ENCODE peak calls at places on chromosomes 5 and 9, in five cellular contexts. One of them, this sample, is unnamed.

GRCh38 chr9:29778281-29778849 is 2205.1 kb upstream of the C9orf72 start:
- DNase-seq in effector memory CD4-positive, alpha-beta T cell: no peak
- DNase-seq in adrenal gland: no peak
- DNase-seq in upper lobe of right lung: no peak
- DNase-seq in cardiac muscle cell: no peak
- DNase-seq in this sample: no peak

GRCh38 chr9:128575469-128575868 is 23.1 kb downstream of the SPTAN1 start:
- DNase-seq in adrenal gland: no peak
- DNase-seq in effector memory CD4-positive, alpha-beta T cell: no peak
- DNase-seq in cardiac muscle cell: no peak
- DNase-seq in upper lobe of right lung: no peak
- DNase-seq in this sample: no peak

GRCh38 chr9:81560851-81561732 is 128.3 kb downstream of the TLE1 start:
- DNase-seq in cardiac muscle cell: peak
- DNase-seq in upper lobe of right lung: no peak
- DNase-seq in adrenal gland: no peak
- DNase-seq in effector memory CD4-positive, alpha-beta T cell: no peak
- DNase-seq in this sample: no peak

GRCh38 chr9:129231759-129232158 is 53.7 kb upstream of the IER5L start:
- DNase-seq in cardiac muscle cell: no peak
- DNase-seq in effector memory CD4-positive, alpha-beta T cell: no peak
- DNase-seq in adrenal gland: no peak
- DNase-seq in upper lobe of right lung: peak
- DNase-seq in this sample: no peak

GRCh38 chr9:89523948-89524347 is 26.0 kb upstream of the SEMA4D start:
- DNase-seq in adrenal gland: no peak
- DNase-seq in upper lobe of right lung: no peak
- DNase-seq in effector memory CD4-positive, alpha-beta T cell: peak
- DNase-seq in cardiac muscle cell: no peak
- DNase-seq in this sample: peak

GRCh38 chr9:131727795-131728545 is 11.9 kb downstream of the RAPGEF1 start:
- DNase-seq in upper lobe of right lung: no peak
- DNase-seq in adrenal gland: no peak
- DNase-seq in effector memory CD4-positive, alpha-beta T cell: no peak
- DNase-seq in cardiac muscle cell: no peak
- DNase-seq in this sample: no peak

GRCh38 chr5:171703116-171703515 is 82.5 kb upstream of the SMIM23 start:
- DNase-seq in effector memory CD4-positive, alpha-beta T cell: no peak
- DNase-seq in cardiac muscle cell: no peak
- DNase-seq in adrenal gland: no peak
- DNase-seq in upper lobe of right lung: no peak
- DNase-seq in this sample: no peak

GRCh38 chr5:150780816-150781221 is 2.3 kb downstream of the SMIM3 start:
- DNase-seq in upper lobe of right lung: no peak
- DNase-seq in adrenal gland: no peak
- DNase-seq in effector memory CD4-positive, alpha-beta T cell: no peak
- DNase-seq in cardiac muscle cell: peak
- DNase-seq in this sample: no peak

GRCh38 chr5:42640835-42641234 is 115.8 kb upstream of the CCDC152 start:
- DNase-seq in adrenal gland: no peak
- DNase-seq in cardiac muscle cell: no peak
- DNase-seq in effector memory CD4-positive, alpha-beta T cell: no peak
- DNase-seq in upper lobe of right lung: no peak
- DNase-seq in this sample: no peak

GRCh38 chr5:168106008-168106761 is 185.3 kb upstream of the WWC1 start:
- DNase-seq in adrenal gland: no peak
- DNase-seq in cardiac muscle cell: peak
- DNase-seq in upper lobe of right lung: no peak
- DNase-seq in effector memory CD4-positive, alpha-beta T cell: no peak
- DNase-seq in this sample: no peak

GRCh38 chr5:6545770-6546690 is 86.8 kb downstream of the NSUN2 start:
- DNase-seq in effector memory CD4-positive, alpha-beta T cell: no peak
- DNase-seq in cardiac muscle cell: no peak
- DNase-seq in adrenal gland: no peak
- DNase-seq in upper lobe of right lung: no peak
- DNase-seq in this sample: no peak

GRCh38 chr9:33453286-33453882 is 6.0 kb upstream of the AQP3 start:
- DNase-seq in cardiac muscle cell: no peak
- DNase-seq in adrenal gland: no peak
- DNase-seq in effector memory CD4-positive, alpha-beta T cell: no peak
- DNase-seq in upper lobe of right lung: no peak
- DNase-seq in this sample: no peak

GRCh38 chr9:69190866-69191672 is 17.0 kb downstream of the TJP2 start:
- DNase-seq in effector memory CD4-positive, alpha-beta T cell: no peak
- DNase-seq in cardiac muscle cell: no peak
- DNase-seq in adrenal gland: no peak
- DNase-seq in upper lobe of right lung: no peak
- DNase-seq in this sample: no peak
- H3K4me3 ChIP-seq in effector memory CD4-positive, alpha-beta T cell: no peak
- H3K4me3 ChIP-seq in cardiac muscle cell: no peak
- H3K4me3 ChIP-seq in adrenal gland: no peak
- H3K4me3 ChIP-seq in upper lobe of right lung: no peak
- H3K4me3 ChIP-seq in this sample: no peak

GRCh38 chr5:17241635-17242034 is 24.2 kb downstream of the BASP1 start:
- DNase-seq in upper lobe of right lung: no peak
- DNase-seq in adrenal gland: no peak
- DNase-seq in effector memory CD4-positive, alpha-beta T cell: no peak
- DNase-seq in cardiac muscle cell: no peak
- DNase-seq in this sample: no peak
- H3K27ac ChIP-seq in upper lobe of right lung: no peak
- H3K27ac ChIP-seq in adrenal gland: no peak
- H3K27ac ChIP-seq in effector memory CD4-positive, alpha-beta T cell: no peak
- H3K27ac ChIP-seq in cardiac muscle cell: no peak
- H3K27ac ChIP-seq in this sample: no peak

DNA sequence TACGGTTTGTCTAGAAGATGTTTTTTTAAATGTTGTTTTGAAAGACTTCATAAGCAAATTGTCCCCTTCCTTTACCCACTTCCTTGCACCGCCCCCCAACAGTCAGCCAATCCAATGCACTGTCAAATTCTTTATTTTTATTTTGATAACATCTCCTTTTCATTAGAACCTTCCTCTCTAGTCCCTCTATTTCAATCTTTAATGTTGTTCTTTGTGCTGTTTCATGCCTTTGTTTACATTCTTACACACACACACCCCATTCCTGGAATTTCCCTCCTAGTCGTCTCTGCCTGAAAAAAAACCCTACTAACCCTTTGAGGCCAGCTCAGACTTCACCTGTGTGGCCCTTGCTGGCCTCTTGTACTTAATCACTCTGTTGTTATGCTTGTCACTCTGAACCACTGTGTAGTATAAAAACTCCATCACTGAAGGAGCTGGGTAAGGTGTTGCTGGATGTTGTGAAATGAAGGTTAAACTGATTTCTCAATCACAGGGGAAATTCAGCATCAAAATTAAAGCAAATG is 133.4 kb downstream of the UGCG start:
- DNase-seq in cardiac muscle cell: no peak
- DNase-seq in upper lobe of right lung: no peak
- DNase-seq in adrenal gland: no peak
- DNase-seq in effector memory CD4-positive, alpha-beta T cell: no peak
- DNase-seq in this sample: peak
- H3K4me3 ChIP-seq in cardiac muscle cell: no peak
- H3K4me3 ChIP-seq in upper lobe of right lung: no peak
- H3K4me3 ChIP-seq in adrenal gland: no peak
- H3K4me3 ChIP-seq in effector memory CD4-positive, alpha-beta T cell: no peak
- H3K4me3 ChIP-seq in this sample: no peak

GRCh38 chr5:65823174-65823573 is 101.2 kb downstream of the NLN start:
- DNase-seq in adrenal gland: no peak
- DNase-seq in upper lobe of right lung: no peak
- DNase-seq in cardiac muscle cell: no peak
- DNase-seq in effector memory CD4-positive, alpha-beta T cell: no peak
- DNase-seq in this sample: no peak

GRCh38 chr5:65820373-65820772 is 98.4 kb downstream of the NLN start:
- DNase-seq in effector memory CD4-positive, alpha-beta T cell: no peak
- DNase-seq in adrenal gland: no peak
- DNase-seq in cardiac muscle cell: no peak
- DNase-seq in upper lobe of right lung: no peak
- DNase-seq in this sample: no peak

GRCh38 chr5:65821966-65822365 is 100.0 kb downstream of the NLN start:
- DNase-seq in cardiac muscle cell: no peak
- DNase-seq in effector memory CD4-positive, alpha-beta T cell: no peak
- DNase-seq in adrenal gland: no peak
- DNase-seq in upper lobe of right lung: no peak
- DNase-seq in this sample: no peak

GRCh38 chr5:65823820-65824445 is 101.9 kb downstream of the NLN start:
- DNase-seq in adrenal gland: no peak
- DNase-seq in cardiac muscle cell: no peak
- DNase-seq in effector memory CD4-positive, alpha-beta T cell: no peak
- DNase-seq in upper lobe of right lung: no peak
- DNase-seq in this sample: no peak

DNA sequence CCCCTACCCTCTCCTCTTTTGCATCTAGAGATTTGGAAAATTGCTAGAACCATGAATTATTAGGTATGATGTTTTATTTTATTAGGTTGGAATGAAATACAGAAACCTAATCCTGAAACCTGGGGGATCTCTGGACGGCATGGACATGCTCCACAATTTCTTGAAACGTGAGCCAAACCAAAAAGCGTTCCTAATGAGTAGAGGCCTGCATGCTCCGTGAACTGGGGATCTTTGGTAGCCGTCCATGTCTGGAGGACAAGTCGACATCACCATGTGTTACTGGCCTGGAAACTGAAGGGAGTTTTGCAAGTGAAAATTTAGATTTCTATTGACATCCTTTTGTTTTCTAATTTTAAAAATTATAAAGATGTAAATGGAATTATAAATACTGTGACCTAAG is 100.7 kb downstream of the NLN start:
- DNase-seq in adrenal gland: no peak
- DNase-seq in cardiac muscle cell: no peak
- DNase-seq in upper lobe of right lung: no peak
- DNase-seq in effector memory CD4-positive, alpha-beta T cell: no peak
- DNase-seq in this sample: no peak
- H3K27ac ChIP-seq in adrenal gland: no peak
- H3K27ac ChIP-seq in cardiac muscle cell: no peak
- H3K27ac ChIP-seq in upper lobe of right lung: no peak
- H3K27ac ChIP-seq in effector memory CD4-positive, alpha-beta T cell: no peak
- H3K27ac ChIP-seq in this sample: no peak

GRCh38 chr5:133469846-133470245 is 142.5 kb downstream of the FSTL4 start:
- DNase-seq in adrenal gland: no peak
- DNase-seq in cardiac muscle cell: no peak
- DNase-seq in upper lobe of right lung: no peak
- DNase-seq in effector memory CD4-positive, alpha-beta T cell: no peak
- DNase-seq in this sample: no peak

GRCh38 chr5:133467712-133468463 is 144.5 kb downstream of the FSTL4 start:
- DNase-seq in effector memory CD4-positive, alpha-beta T cell: no peak
- DNase-seq in adrenal gland: no peak
- DNase-seq in upper lobe of right lung: no peak
- DNase-seq in cardiac muscle cell: no peak
- DNase-seq in this sample: no peak

GRCh38 chr5:133466551-133467324 is 145.6 kb downstream of the FSTL4 start:
- DNase-seq in upper lobe of right lung: no peak
- DNase-seq in effector memory CD4-positive, alpha-beta T cell: no peak
- DNase-seq in adrenal gland: no peak
- DNase-seq in cardiac muscle cell: no peak
- DNase-seq in this sample: no peak

GRCh38 chr5:133469252-133469651 is 143.1 kb downstream of the FSTL4 start:
- DNase-seq in effector memory CD4-positive, alpha-beta T cell: no peak
- DNase-seq in upper lobe of right lung: no peak
- DNase-seq in adrenal gland: no peak
- DNase-seq in cardiac muscle cell: no peak
- DNase-seq in this sample: no peak

GRCh38 chr5:133467325-133467700 is 145.0 kb downstream of the FSTL4 start:
- DNase-seq in cardiac muscle cell: no peak
- DNase-seq in upper lobe of right lung: no peak
- DNase-seq in adrenal gland: no peak
- DNase-seq in effector memory CD4-positive, alpha-beta T cell: peak
- DNase-seq in this sample: peak
- H3K4me3 ChIP-seq in cardiac muscle cell: no peak
- H3K4me3 ChIP-seq in upper lobe of right lung: no peak
- H3K4me3 ChIP-seq in adrenal gland: no peak
- H3K4me3 ChIP-seq in effector memory CD4-positive, alpha-beta T cell: no peak
- H3K4me3 ChIP-seq in this sample: no peak

DNA sequence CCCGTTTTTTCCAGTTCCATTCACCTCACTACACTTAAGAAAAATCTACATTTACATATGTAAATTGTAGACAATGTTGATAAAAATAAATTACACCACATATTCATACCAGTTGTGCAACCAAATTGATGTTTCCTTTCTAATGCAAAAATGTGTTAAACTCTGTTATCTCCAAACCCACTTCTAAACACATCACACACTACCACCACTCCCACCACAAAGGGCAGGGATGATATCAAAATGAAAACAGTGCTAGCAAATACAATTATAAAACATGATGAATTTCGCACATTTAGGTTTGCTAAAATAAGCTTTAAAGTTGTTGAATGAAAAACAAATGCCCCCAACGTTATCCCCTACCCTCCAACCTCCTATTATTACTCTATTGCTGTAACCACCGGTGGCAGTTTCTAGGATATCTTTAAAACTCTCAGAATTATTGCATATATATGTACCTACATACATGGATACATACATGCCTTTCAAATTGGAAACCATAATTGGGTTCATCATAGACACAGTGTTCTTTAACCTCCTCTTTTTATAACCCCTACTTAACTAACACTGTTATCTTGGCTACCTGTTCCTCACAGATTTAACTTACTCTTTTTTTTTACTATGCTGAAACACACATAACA is 21.4 kb downstream of the SERINC5 start:
- DNase-seq in adrenal gland: no peak
- DNase-seq in cardiac muscle cell: no peak
- DNase-seq in upper lobe of right lung: no peak
- DNase-seq in effector memory CD4-positive, alpha-beta T cell: no peak
- DNase-seq in this sample: no peak
- H3K27ac ChIP-seq in adrenal gland: no peak
- H3K27ac ChIP-seq in cardiac muscle cell: no peak
- H3K27ac ChIP-seq in upper lobe of right lung: no peak
- H3K27ac ChIP-seq in effector memory CD4-positive, alpha-beta T cell: no peak
- H3K27ac ChIP-seq in this sample: no peak

DNA sequence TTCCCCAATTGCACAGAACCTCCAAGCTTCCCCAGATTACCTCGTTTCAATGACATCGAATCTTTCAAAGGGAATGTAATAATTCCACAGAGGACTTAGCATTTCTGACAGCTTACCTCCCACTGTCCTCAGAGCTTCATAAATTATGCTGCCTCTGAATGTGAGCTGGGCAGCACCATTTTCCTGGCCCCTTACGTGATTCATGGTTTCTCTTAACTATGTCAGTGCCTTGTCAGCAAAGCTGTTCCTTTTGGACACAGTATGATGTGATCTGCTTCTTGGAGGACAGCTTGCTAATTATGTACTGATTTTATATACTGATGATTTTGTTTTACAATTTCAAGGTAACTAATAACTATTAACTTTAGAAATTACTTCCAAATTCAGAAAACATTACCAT is 27.7 kb upstream of the SSBP2 start:
- DNase-seq in effector memory CD4-positive, alpha-beta T cell: no peak
- DNase-seq in cardiac muscle cell: peak
- DNase-seq in adrenal gland: no peak
- DNase-seq in upper lobe of right lung: no peak
- DNase-seq in this sample: no peak
- H3K4me3 ChIP-seq in effector memory CD4-positive, alpha-beta T cell: peak
- H3K4me3 ChIP-seq in cardiac muscle cell: no peak
- H3K4me3 ChIP-seq in adrenal gland: peak
- H3K4me3 ChIP-seq in upper lobe of right lung: peak
- H3K4me3 ChIP-seq in this sample: peak

GRCh38 chr5:180870669-180871068 is 9.6 kb upstream of the ZFP62 start:
- DNase-seq in adrenal gland: no peak
- DNase-seq in cardiac muscle cell: no peak
- DNase-seq in upper lobe of right lung: no peak
- DNase-seq in effector memory CD4-positive, alpha-beta T cell: no peak
- DNase-seq in this sample: no peak
- H3K27ac ChIP-seq in adrenal gland: no peak
- H3K27ac ChIP-seq in cardiac muscle cell: no peak
- H3K27ac ChIP-seq in upper lobe of right lung: no peak
- H3K27ac ChIP-seq in effector memory CD4-positive, alpha-beta T cell: no peak
- H3K27ac ChIP-seq in this sample: no peak

This sample was measured in CD4-positive, alpha-beta memory T cell.